ENCODE peak calls at places on chromosomes 11 and 22, in seven cellular contexts. I, C, R, Z, J, S and E are unnamed samples.

GRCh38 chr11:13494051-13494450 is 1.7 kb downstream of the PTH start:
- DNase-seq in I (no peak), C (no peak), R (no peak), Z (no peak), J (no peak), S (no peak), E (no peak)

GRCh38 chr11:20088368-20089260 is 71.7 kb downstream of the DBX1 start:
- DNase-seq in I (no peak), C (no peak), R (peak), Z (no peak), J (no peak), S (no peak), E (no peak)

GRCh38 chr11:61384271-61385242 is 7.8 kb upstream of the TMEM216 start:
- DNase-seq in I (no peak), C (no peak), R (peak), Z (no peak), J (no peak), S (no peak), E (no peak)

GRCh38 chr11:13970986-13971385 is 8.5 kb downstream of the SPON1 start:
- DNase-seq in I (peak), C (no peak), R (no peak), Z (no peak), J (no peak), S (peak), E (no peak)

GRCh38 chr11:2987881-2988280 is 4.2 kb downstream of the NAP1L4 start:
- DNase-seq in I (no peak), C (no peak), R (no peak), Z (no peak), J (peak), S (no peak), E (no peak)

GRCh38 chr11:36558511-36559413 is 9.0 kb upstream of the RAG1 start:
- DNase-seq in I (no peak), C (no peak), R (no peak), Z (no peak), J (no peak), S (no peak), E (no peak)

GRCh38 chr11:124415356-124415923 is 9.2 kb downstream of the OR8B4 start:
- DNase-seq in I (peak), C (peak), R (peak), Z (no peak), J (no peak), S (peak), E (peak)

GRCh38 chr22:25359601-25360261 is 140.3 kb downstream of the CRYBB2 start:
- DNase-seq in I (no peak), C (no peak), R (no peak), Z (no peak), J (no peak), S (no peak), E (no peak)

GRCh38 chr22:37455896-37456295 is 28.6 kb upstream of the ELFN2 start:
- DNase-seq in I (no peak), C (no peak), R (peak), Z (no peak), J (no peak), S (no peak), E (no peak)

GRCh38 chr11:93323747-93324146 is 6.8 kb upstream of the DEUP1 start:
- DNase-seq in I (no peak), C (no peak), R (no peak), Z (no peak), J (no peak), S (no peak), E (no peak)

GRCh38 chr11:47324520-47324919 is 28.0 kb downstream of the MYBPC3 start:
- DNase-seq in I (no peak), C (no peak), R (no peak), Z (no peak), J (no peak), S (no peak), E (no peak)

GRCh38 chr11:65498042-65498726 is 661 bp upstream of the MALAT1 start:
- DNase-seq in I (peak), C (peak), R (peak), Z (no peak), J (peak), S (no peak), E (no peak)